ENCODE peak calls at places on chromosomes 4 and X, in four cellular contexts. Y is lung; C is CD8-positive, alpha-beta T cell; R is nephron progenitor cell. M is an unnamed sample.

GRCh38 chrX:115584715-115585114 is 23.7 kb downstream of the PLS3 start:
- DNase-seq in C (no peak), R (no peak), Y (no peak), M (no peak)

GRCh38 chr4:100517864-100518341 is at the start of gene EMCN:
- DNase-seq in C (no peak), Y (no peak), R (no peak), M (no peak)

GRCh38 chr4:32022071-32022470 is 1301.9 kb downstream of the PCDH7 start:
- DNase-seq in R (no peak), Y (no peak), C (no peak), M (no peak)

GRCh38 chrX:49209434-49210251 is 9.7 kb upstream of the SYP start:
- DNase-seq in R (no peak), Y (no peak), C (peak; percentile 23), M (no peak)

GRCh38 chr4:33924239-33924638 is 2320.1 kb downstream of the ARAP2 start:
- DNase-seq in R (peak; percentile 20), Y (no peak), C (peak; percentile 10), M (no peak)

GRCh38 chr4:6355052-6355451 is 85.4 kb downstream of the WFS1 start:
- DNase-seq in Y (no peak), C (no peak), R (no peak), M (no peak)

GRCh38 chr4:170656506-170656905 is 566.8 kb upstream of the AADAT start:
- DNase-seq in Y (no peak), R (no peak), C (no peak), M (no peak)

GRCh38 chr4:87067120-87067885 is 132.5 kb downstream of the AFF1 start:
- DNase-seq in Y (no peak), R (no peak), C (no peak), M (no peak)

GRCh38 chr4:154189346-154189745 is 302.3 kb downstream of the DCHS2 start:
- DNase-seq in C (no peak), R (no peak), Y (no peak), M (no peak)

GRCh38 chr4:1274871-1275270 is 14.8 kb upstream of the MAEA start:
- DNase-seq in Y (no peak), C (no peak), R (no peak), M (no peak)
- TF ChIP-seq CTCF in Y (no peak), C (no peak), R (no peak), M (no peak)

GRCh38 chr4:144667500-144667899 is 21.5 kb downstream of the HHIP start:
- DNase-seq in R (no peak), C (no peak), Y (no peak), M (no peak)

GRCh38 chr4:144670776-144671175 is 24.8 kb downstream of the HHIP start:
- DNase-seq in R (no peak), Y (no peak), C (no peak), M (no peak)

GRCh38 chr4:144663852-144664488 is 18.0 kb downstream of the HHIP start:
- DNase-seq in Y (no peak), R (no peak), C (no peak), M (no peak)

DNA sequence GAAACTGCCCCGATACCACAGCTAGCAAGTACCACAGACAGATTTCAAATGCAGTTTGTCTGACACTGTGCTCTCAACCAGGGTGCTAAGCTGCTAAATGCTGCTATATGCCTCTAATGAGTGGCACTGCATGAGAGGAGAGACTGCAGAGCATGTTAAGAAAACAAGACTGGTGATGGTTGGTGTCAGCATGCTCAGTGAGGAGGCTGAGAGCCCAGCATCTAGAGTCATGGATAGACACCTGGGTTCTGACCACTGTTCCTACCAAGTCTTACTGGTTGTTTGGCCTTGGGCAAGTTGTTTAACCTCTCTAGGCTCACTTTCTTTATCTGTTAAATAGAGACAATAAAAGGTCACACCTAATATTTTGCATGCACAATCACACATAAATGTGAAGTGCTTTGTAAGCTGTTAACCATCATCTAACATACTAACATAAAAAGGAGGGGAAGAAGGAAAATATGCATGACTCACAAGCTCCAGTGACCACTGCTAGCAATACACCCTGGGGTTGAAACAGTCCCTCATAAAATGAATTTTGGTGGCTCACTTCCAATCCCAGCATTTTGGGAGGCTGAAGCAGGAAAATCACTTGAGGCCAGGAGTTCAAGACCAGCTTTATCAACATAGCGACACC is 20.7 kb downstream of the HHIP start:
- DNase-seq in C (no peak), R (no peak), Y (no peak), M (no peak)
- TF ChIP-seq CTCF in C (no peak), R (no peak), Y (no peak), M (no peak)

DNA sequence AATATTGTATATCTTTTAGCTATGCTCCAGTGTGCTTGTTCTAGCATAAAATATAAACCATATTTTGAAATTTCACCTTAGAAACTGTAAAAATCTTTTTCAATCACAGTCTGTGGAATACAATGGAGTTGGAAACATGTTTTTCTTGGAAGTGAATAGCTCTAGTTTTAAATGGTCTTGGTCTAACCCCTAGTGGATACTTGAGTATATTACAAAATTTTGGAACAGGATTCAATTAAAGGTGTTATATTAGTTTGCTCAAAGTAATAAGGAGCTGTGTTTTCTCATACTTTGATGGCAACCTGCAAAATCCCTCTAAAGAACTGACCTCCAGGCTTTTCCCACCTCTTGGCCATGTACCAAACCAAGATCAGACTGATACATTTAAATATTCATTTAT is 48.2 kb downstream of the STK26 start:
- DNase-seq in R (no peak), Y (no peak), C (no peak), M (no peak)
- TF ChIP-seq CTCF in R (no peak), Y (no peak), C (peak; percentile 34), M (no peak)

DNA sequence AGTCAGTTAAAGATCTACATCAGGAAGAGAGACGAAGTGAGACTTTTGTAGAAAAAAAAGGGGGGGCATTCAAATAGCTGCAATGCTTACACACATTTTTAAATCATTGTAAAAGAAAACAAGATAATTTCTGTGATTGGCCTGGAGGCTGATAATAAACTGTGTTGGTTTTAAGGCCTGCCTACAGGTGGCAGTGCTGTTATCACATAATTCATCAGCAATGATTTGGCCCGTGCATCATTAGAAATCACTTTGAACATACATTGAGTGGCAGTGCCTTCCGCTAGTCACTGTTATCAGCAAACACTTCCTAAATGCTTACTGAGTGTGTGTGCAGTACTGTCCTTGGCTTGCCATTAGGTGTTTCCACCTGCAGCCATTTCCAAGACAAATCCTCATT is 831.9 kb downstream of the TRIML1 start:
- DNase-seq in C (no peak), R (no peak), Y (no peak), M (no peak)
- TF ChIP-seq CTCF in C (no peak), R (no peak), Y (peak; percentile 4), M (no peak)

GRCh38 chr4:41751325-41752061 is 3.0 kb upstream of the PHOX2B start:
- DNase-seq in R (peak; percentile 59), C (no peak), Y (no peak), M (no peak)
- TF ChIP-seq CTCF in R (peak; percentile 47), C (no peak), Y (no peak), M (no peak)

DNA sequence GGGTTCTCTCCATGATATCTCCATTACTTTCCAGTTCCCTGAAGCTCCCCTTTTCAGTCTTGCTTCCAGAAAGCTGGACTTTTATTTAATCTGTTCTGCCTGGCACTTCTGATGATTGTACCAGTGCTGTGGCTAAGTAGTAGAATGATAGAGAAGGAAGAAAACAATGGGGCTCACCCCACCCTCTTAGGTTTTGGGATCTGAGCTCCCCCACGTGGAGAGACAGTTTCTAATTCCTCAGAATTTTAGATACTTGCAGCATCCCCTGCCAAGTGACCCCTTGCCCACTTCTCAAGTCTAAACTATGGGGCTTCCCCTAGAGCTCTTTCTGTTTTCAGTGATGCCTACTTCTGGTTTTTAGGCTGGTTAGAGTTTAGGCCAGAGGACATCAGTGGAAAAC is 73.9 kb downstream of the GC start:
- DNase-seq in C (no peak), Y (no peak), R (no peak), M (no peak)
- TF ChIP-seq CTCF in C (no peak), Y (no peak), R (no peak), M (no peak)

GRCh38 chr4:78647272-78647671 is 95.7 kb downstream of the ANXA3 start:
- DNase-seq in Y (no peak), C (no peak), R (no peak), M (no peak)

GRCh38 chr4:78650106-78651021 is 98.8 kb downstream of the ANXA3 start:
- DNase-seq in R (no peak), C (no peak), Y (no peak), M (no peak)

GRCh38 chr4:78645853-78646757 is 94.5 kb downstream of the ANXA3 start:
- DNase-seq in R (no peak), Y (peak; percentile 75), C (no peak), M (peak; percentile 68)

GRCh38 chr4:78651250-78651860 is 99.8 kb downstream of the ANXA3 start:
- DNase-seq in R (no peak), Y (no peak), C (no peak), M (peak; percentile 51)

GRCh38 chr4:78648639-78649363 is 97.2 kb downstream of the ANXA3 start:
- DNase-seq in Y (no peak), R (no peak), C (no peak), M (no peak)
- TF ChIP-seq CTCF in Y (no peak), R (no peak), C (no peak), M (no peak)

M was measured in CD14-positive monocyte.